ENCODE peak calls at places on chromosomes 6 and 20, in ten cellular contexts. M is DMS153; U is EH; T is activated CD4-positive, alpha-beta T cell treated with anti-CD3 and anti-CD28 coated beads, Interleukin-2, amount 50 U/mL, for 4 hours; D is HT-29; G is RKO; L is aorta; N is HEK293T; V is stimulated activated CD4-positive, alpha-beta T cell treated with anti-CD3 and anti-CD28 coated beads, Interleukin-4, amount 100 ng/mL, for 1 hour; Z is spleen. S is an unnamed sample.

GRCh38 chr6:125753218-125753936 is 3.9 kb downstream of the HEY2 start:
- DNase-seq in M (no peak), U (peak), T (no peak), D (peak), G (peak), L (no peak), N (no peak), V (no peak), Z (no peak), S (peak)

GRCh38 chr6:87926072-87926471 is 121.6 kb upstream of the SPACA1 start:
- DNase-seq in M (no peak), U (no peak), T (no peak), D (no peak), G (no peak), L (no peak), N (no peak), V (no peak), Z (no peak), S (no peak)

GRCh38 chr20:46713957-46714834 is 4.7 kb downstream of the SLC2A10 start:
- DNase-seq in M (no peak), U (no peak), T (no peak), D (no peak), G (no peak), L (no peak), N (no peak), V (no peak), Z (no peak), S (no peak)

GRCh38 chr6:43223175-43223574 is 6.1 kb downstream of the DNPH1 start:
- DNase-seq in M (no peak), U (no peak), T (no peak), D (no peak), G (no peak), L (peak), N (no peak), V (no peak), Z (no peak), S (no peak)

GRCh38 chr20:4490045-4490444 is 231.7 kb upstream of the PRND start:
- DNase-seq in M (no peak), U (peak), T (no peak), D (no peak), G (no peak), L (no peak), N (no peak), V (no peak), Z (no peak), S (no peak)

GRCh38 chr6:56593801-56594318 is 48.8 kb downstream of the DST start:
- DNase-seq in M (no peak), U (no peak), T (no peak), D (no peak), G (no peak), L (no peak), N (no peak), V (no peak), Z (no peak), S (no peak)

GRCh38 chr6:41574002-41574401 is 27.8 kb downstream of the FOXP4 start:
- DNase-seq in M (no peak), U (no peak), T (no peak), D (no peak), G (no peak), L (no peak), N (no peak), V (no peak), Z (no peak), S (no peak)

GRCh38 chr6:154894903-154895302 is 100.2 kb upstream of the TIAM2 start:
- DNase-seq in M (no peak), U (no peak), T (no peak), D (no peak), G (no peak), L (no peak), N (no peak), V (no peak), Z (no peak), S (no peak)

GRCh38 chr6:132483779-132484679 is 28.9 kb downstream of the STX7 start:
- DNase-seq in M (peak), U (peak), T (peak), D (peak), G (peak), L (no peak), N (peak), V (peak), Z (no peak), S (peak)

GRCh38 chr6:13767121-13767794 is 47.1 kb downstream of the MCUR1 start:
- DNase-seq in M (no peak), U (peak), T (peak), D (no peak), G (no peak), L (peak), N (no peak), V (peak), Z (peak), S (no peak)

GRCh38 chr6:20817806-20818320 is 283.6 kb downstream of the CDKAL1 start:
- DNase-seq in M (no peak), U (no peak), T (no peak), D (no peak), G (no peak), L (no peak), N (no peak), V (no peak), Z (no peak), S (no peak)

GRCh38 chr20:62183426-62184142 is 756 bp downstream of the MTG2 start:
- DNase-seq in M (no peak), U (peak), T (no peak), D (peak), G (peak), L (no peak), N (no peak), V (no peak), Z (peak), S (no peak)

GRCh38 chr20:54207743-54208491 is at the start of gene PFDN4:
- DNase-seq in M (peak), U (peak), T (peak), D (peak), G (peak), L (peak), N (peak), V (peak), Z (peak), S (peak)

GRCh38 chr6:11994875-11995461 is 17.1 kb upstream of the HIVEP1 start:
- DNase-seq in M (no peak), U (no peak), T (no peak), D (no peak), G (peak), L (no peak), N (no peak), V (no peak), Z (no peak), S (no peak)

GRCh38 chr20:60206259-60206658 is 248.0 kb downstream of the CDH26 start:
- DNase-seq in M (peak), U (peak), T (no peak), D (peak), G (peak), L (no peak), N (peak), V (no peak), Z (no peak), S (no peak)

GRCh38 chr20:34311118-34312023 is 8.2 kb upstream of the AHCY start:
- DNase-seq in M (peak), U (no peak), T (no peak), D (peak), G (no peak), L (peak), N (no peak), V (no peak), Z (no peak), S (no peak)

GRCh38 chr20:34045294-34045693 is 51.6 kb downstream of the RALY start:
- DNase-seq in M (no peak), U (no peak), T (no peak), D (no peak), G (no peak), L (no peak), N (no peak), V (no peak), Z (no peak), S (no peak)

GRCh38 chr20:19015890-19016465 is 196.5 kb upstream of the SLC24A3 start:
- DNase-seq in M (no peak), U (no peak), T (no peak), D (no peak), G (no peak), L (no peak), N (no peak), V (no peak), Z (no peak), S (no peak)

GRCh38 chr6:52416629-52417151 is 3.5 kb upstream of the EFHC1 start:
- DNase-seq in M (peak), U (peak), T (peak), D (peak), G (peak), L (no peak), N (peak), V (no peak), Z (no peak), S (peak)

GRCh38 chr6:164415832-164416563 is 893.4 kb downstream of the C6orf118 start:
- DNase-seq in M (no peak), U (no peak), T (no peak), D (no peak), G (no peak), L (no peak), N (no peak), V (no peak), Z (no peak), S (no peak)

GRCh38 chr6:33699131-33699530 is 12.4 kb downstream of the UQCC2 start:
- DNase-seq in M (no peak), U (no peak), T (no peak), D (no peak), G (no peak), L (no peak), N (no peak), V (no peak), Z (peak), S (no peak)

GRCh38 chr6:51199733-51200132 is 381.1 kb downstream of the TFAP2B start:
- DNase-seq in M (no peak), U (no peak), T (no peak), D (no peak), G (peak), L (no peak), N (no peak), V (no peak), Z (no peak), S (no peak)

GRCh38 chr6:49980898-49981297 is 11.5 kb upstream of the DEFB113 start:
- DNase-seq in M (no peak), U (no peak), T (no peak), D (no peak), G (peak), L (no peak), N (no peak), V (no peak), Z (no peak), S (no peak)

GRCh38 chr6:110537208-110538123 is 61.1 kb upstream of the SLC22A16 start:
- DNase-seq in M (no peak), U (peak), T (no peak), D (peak), G (peak), L (no peak), N (no peak), V (no peak), Z (no peak), S (no peak)

GRCh38 chr6:49668083-49668511 is 31.5 kb upstream of the RHAG start:
- DNase-seq in M (no peak), U (no peak), T (no peak), D (peak), G (no peak), L (no peak), N (no peak), V (no peak), Z (no peak), S (no peak)

GRCh38 chr6:5781966-5782556 is 224.7 kb downstream of the NRN1 start:
- DNase-seq in M (no peak), U (no peak), T (no peak), D (no peak), G (no peak), L (peak), N (no peak), V (no peak), Z (no peak), S (no peak)

GRCh38 chr6:108497883-108498282 is 62.8 kb upstream of the FOXO3 start:
- DNase-seq in M (peak), U (peak), T (no peak), D (peak), G (peak), L (no peak), N (peak), V (no peak), Z (no peak), S (peak)

GRCh38 chr6:8499540-8499939 is 64.2 kb upstream of the SLC35B3 start:
- DNase-seq in M (no peak), U (peak), T (no peak), D (peak), G (peak), L (no peak), N (peak), V (no peak), Z (no peak), S (peak)